ENCODE peak calls at places on chromosomes 4 and X, in ten cellular contexts. R, A, I, S, O, G, J, P, N and U are unnamed samples.

GRCh38 chrX:102345916-102346315 is 93.9 kb downstream of the NXF2B start:
- DNase-seq in O (peak), P (peak), J (peak), R (peak), S (no peak), G (peak), A (peak), I (no peak), N (peak), U (peak)

GRCh38 chr4:189049682-189050081 is 891.0 kb upstream of the FRG1 start:
- DNase-seq in S (no peak), N (no peak), G (no peak), P (no peak), A (no peak), J (no peak), R (no peak), O (no peak), I (no peak), U (no peak)

GRCh38 chrX:108036298-108036973 is 8.4 kb upstream of the VSIG1 start:
- DNase-seq in N (no peak), R (no peak), O (no peak), J (no peak), S (no peak), I (peak), P (peak), G (no peak), A (no peak), U (no peak)

GRCh38 chr4:152807294-152807829 is 27.6 kb downstream of the ARFIP1 start:
- DNase-seq in J (no peak), N (no peak), S (no peak), P (peak), I (no peak), O (no peak), R (no peak), G (no peak), A (no peak), U (no peak)

GRCh38 chr4:25098964-25099843 is 61.0 kb downstream of the SEPSECS start:
- DNase-seq in O (no peak), N (peak), P (peak), J (no peak), S (no peak), A (no peak), I (no peak), G (no peak), R (no peak), U (no peak)

GRCh38 chr4:147138171-147138570 is 192.5 kb upstream of the TTC29 start:
- DNase-seq in P (no peak), G (no peak), S (no peak), A (no peak), I (no peak), R (no peak), O (peak), N (no peak), J (no peak), U (no peak)

GRCh38 chr4:127623755-127624087 is 9.0 kb upstream of the INTU start:
- DNase-seq in G (no peak), J (no peak), P (peak), R (no peak), S (no peak), O (no peak), I (no peak), N (no peak), A (no peak), U (no peak)

GRCh38 chrX:97326456-97326855 is 442.7 kb downstream of the RPA4 start:
- DNase-seq in S (no peak), N (no peak), R (no peak), I (no peak), A (no peak), G (no peak), O (no peak), J (no peak), P (no peak), U (no peak)

GRCh38 chr4:53804719-53805118 is 213.4 kb upstream of the LNX1 start:
- DNase-seq in O (peak), A (peak), N (no peak), P (peak), S (peak), I (peak), G (peak), R (no peak), J (no peak), U (no peak)

GRCh38 chr4:151287409-151287808 is 10.4 kb downstream of the PRSS48 start:
- DNase-seq in A (no peak), G (no peak), O (no peak), I (no peak), J (no peak), S (no peak), N (no peak), P (no peak), R (no peak), U (no peak)

GRCh38 chrX:9657590-9658256 is 107.9 kb downstream of the GPR143 start:
- DNase-seq in P (no peak), I (no peak), S (no peak), R (no peak), J (no peak), N (no peak), A (no peak), O (no peak), G (no peak), U (no peak)